ENCODE peak calls at places on chromosomes 13 and 19, in ten cellular contexts. B is stomach, L is lung, K is right lobe of liver, C is GM23338, J is pancreas, S is OCI-LY7, O is heart left ventricle, Z is prostate gland, P is heart right ventricle. F is an unnamed sample. For H3K4me1, the result is how much of the 10 kb centered on the place peaks cover.

GRCh38 chr13:30153871-30154426 is 153.4 kb downstream of the KATNAL1 start:
- DNase-seq in B (no peak), L (no peak), K (no peak), C (peak), J (no peak), S (no peak), O (no peak), Z (no peak), P (no peak), F (no peak)

GRCh38 chr19:10112037-10112751 is 701 bp downstream of the P2RY11 start:
- DNase-seq in B (no peak), L (no peak), K (no peak), C (no peak), J (no peak), S (no peak), O (no peak), Z (no peak), P (no peak), F (peak)

GRCh38 chr19:32819415-32820400 is 49.9 kb downstream of the SLC7A9 start:
- DNase-seq in B (no peak), L (no peak), K (no peak), C (no peak), J (no peak), S (no peak), O (no peak), Z (no peak), P (no peak), F (peak)

GRCh38 chr19:11324079-11324661 is 15.3 kb downstream of the RAB3D start:
- DNase-seq in B (peak), L (peak), K (peak), C (no peak), J (peak), S (peak), O (peak), Z (peak), P (peak), F (peak)

GRCh38 chr13:80979035-80979641 is 638.2 kb upstream of the SPRY2 start:
- DNase-seq in B (peak), L (peak), K (no peak), C (peak), J (peak), S (peak), O (peak), Z (no peak), P (no peak), F (peak)

GRCh38 chr19:13130886-13131490 is 12.9 kb downstream of the NACC1 start:
- DNase-seq in B (no peak), L (no peak), K (no peak), C (no peak), J (no peak), S (no peak), O (no peak), Z (no peak), P (no peak), F (no peak)

GRCh38 chr13:106794131-106794530 is 226.2 kb upstream of the ARGLU1 start:
- DNase-seq in B (no peak), L (no peak), K (no peak), C (no peak), J (no peak), S (no peak), O (no peak), Z (no peak), P (no peak), F (no peak)

GRCh38 chr19:50906217-50906616 is 5.0 kb downstream of the KLK4 start:
- DNase-seq in B (peak), L (no peak), K (no peak), C (peak), J (no peak), S (peak), O (no peak), Z (peak), P (no peak), F (peak)

GRCh38 chr13:29801102-29801501 is 49.3 kb downstream of the UBL3 start:
- DNase-seq in B (no peak), L (no peak), K (no peak), C (no peak), J (no peak), S (no peak), O (no peak), Z (no peak), P (no peak), F (no peak)

GRCh38 chr19:48760514-48761221 is 5.3 kb downstream of the FGF21 start:
- DNase-seq in B (no peak), L (no peak), K (no peak), C (no peak), J (no peak), S (no peak), O (no peak), Z (no peak), P (no peak), F (no peak)

GRCh38 chr19:14150041-14150769 is 13.8 kb upstream of the ASF1B start:
- DNase-seq in B (no peak), L (no peak), K (no peak), C (peak), J (no peak), S (no peak), O (no peak), Z (no peak), P (no peak), F (no peak)

GRCh38 chr19:56142087-56142787 is 1.1 kb downstream of the ZNF444 start:
- DNase-seq in B (peak), L (peak), K (peak), C (no peak), J (peak), S (no peak), O (no peak), Z (peak), P (no peak), F (no peak)

GRCh38 chr13:36420437-36420891 is 11.8 kb upstream of the CCNA1 start:
- DNase-seq in B (peak), L (peak), K (peak), C (peak), J (peak), S (peak), O (peak), Z (peak), P (peak), F (peak)

GRCh38 chr13:24683833-24684599 is 3.8 kb downstream of the ATP12A start:
- DNase-seq in B (peak), L (peak), K (peak), C (peak), J (peak), S (peak), O (peak), Z (peak), P (peak), F (peak)

GRCh38 chr13:43441464-43441863 is 345.3 kb downstream of the ENOX1 start:
- DNase-seq in B (no peak), L (no peak), K (no peak), C (peak), J (no peak), S (no peak), O (no peak), Z (no peak), P (no peak), F (no peak)

GRCh38 chr13:108346376-108346775 is 76.9 kb downstream of the TNFSF13B start:
- DNase-seq in B (no peak), L (no peak), K (no peak), C (peak), J (no peak), S (no peak), O (no peak), Z (no peak), P (no peak), F (no peak)

DNA sequence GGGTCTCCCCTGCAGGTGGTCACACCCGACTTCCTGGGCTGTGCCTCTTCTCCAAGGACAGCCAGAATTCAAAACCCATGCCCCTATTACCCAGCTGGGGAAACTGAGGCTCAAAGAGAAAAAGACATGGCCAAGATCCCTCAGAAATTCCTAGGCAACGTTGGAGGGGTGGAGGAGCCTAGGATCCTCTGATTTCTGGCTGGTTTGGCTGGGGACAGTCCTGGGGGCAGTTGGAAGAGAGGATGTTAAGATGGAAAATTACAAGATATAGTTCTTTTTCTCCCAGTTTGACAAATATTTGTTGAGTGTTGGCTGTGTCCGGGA is 2.4 kb downstream of the VASP start:
- DNase-seq in B (no peak), L (no peak), K (no peak), C (no peak), J (no peak), S (no peak), O (no peak), Z (no peak), P (no peak), F (no peak)
- H3K4me1 ChIP-seq in B (half or more), L (under half), K (under half), C (under half), J (under half), S (under half), O (under half), Z (under half), P (half or more), F (half or more)

GRCh38 chr19:2540646-2541454 is 64.9 kb downstream of the GADD45B start:
- DNase-seq in B (peak), L (peak), K (peak), C (peak), J (peak), S (no peak), O (peak), Z (peak), P (peak), F (no peak)
- H3K4me1 ChIP-seq in B (half or more), L (under half), K (under half), C (under half), J (under half), S (under half), O (under half), Z (under half), P (half or more), F (under half)

DNA sequence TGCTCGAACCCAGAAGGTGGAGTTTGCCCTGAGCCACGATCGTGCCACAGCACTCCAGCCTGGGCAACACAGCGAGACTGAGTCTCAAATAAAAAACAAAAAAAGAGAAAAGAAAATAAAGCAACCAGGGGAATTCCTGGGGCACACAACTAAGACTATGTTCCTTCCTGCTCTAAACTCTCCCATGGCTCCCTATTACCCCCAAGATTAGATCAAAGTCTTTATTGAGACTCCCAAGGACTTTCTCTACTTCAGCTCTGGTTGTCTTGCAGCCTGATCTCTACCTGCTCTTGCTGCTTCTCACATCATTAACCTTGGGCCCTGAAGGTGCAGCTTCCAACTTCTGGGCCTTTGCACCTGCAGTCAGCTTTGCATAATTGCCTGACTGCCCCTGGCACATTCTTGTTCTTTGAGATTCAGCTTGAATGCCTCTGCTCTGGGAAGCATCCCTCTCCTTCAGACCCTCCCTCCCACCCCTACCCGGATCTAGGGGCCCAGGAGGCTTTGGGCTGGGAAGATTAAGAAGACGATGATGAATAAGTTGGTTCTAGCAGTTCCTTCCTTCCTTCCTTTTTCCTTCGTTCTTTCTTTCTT is 16.8 kb upstream of the CERS4 start:
- DNase-seq in B (no peak), L (no peak), K (no peak), C (peak), J (no peak), S (peak), O (no peak), Z (no peak), P (no peak), F (peak)
- H3K4me1 ChIP-seq in B (under half), L (under half), K (under half), C (under half), J (under half), S (half or more), O (under half), Z (under half), P (under half), F (half or more)

GRCh38 chr19:2557093-2557440 is 81.1 kb downstream of the GADD45B start:
- DNase-seq in B (no peak), L (no peak), K (no peak), C (no peak), J (no peak), S (no peak), O (no peak), Z (no peak), P (no peak), F (no peak)
- H3K4me1 ChIP-seq in B (under half), L (under half), K (under half), C (under half), J (under half), S (under half), O (under half), Z (under half), P (under half), F (under half)

DNA sequence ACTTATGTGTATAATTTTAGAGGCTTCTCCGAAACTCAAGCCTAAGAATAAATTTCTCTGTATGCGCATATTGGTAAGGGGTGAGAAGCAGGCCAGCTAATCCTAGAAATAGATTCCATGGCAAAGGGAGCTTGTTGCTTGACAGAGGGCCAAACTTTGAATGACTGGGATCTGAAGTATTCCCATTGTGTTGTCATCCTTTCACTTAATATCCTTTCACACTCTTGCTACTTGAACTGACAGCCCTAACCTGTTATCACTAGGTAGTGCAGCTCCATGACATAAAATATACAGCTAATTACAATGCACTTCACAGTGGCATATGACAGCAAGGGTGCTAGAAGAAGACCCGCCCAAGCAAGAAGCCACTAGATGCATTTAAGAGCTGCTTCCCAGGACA is 309.8 kb downstream of the OXGR1 start:
- DNase-seq in B (no peak), L (no peak), K (no peak), C (no peak), J (no peak), S (no peak), O (no peak), Z (no peak), P (no peak), F (no peak)
- H3K4me1 ChIP-seq in B (under half), L (under half), K (under half), C (under half), J (under half), S (under half), O (under half), Z (under half), P (under half), F (under half)

GRCh38 chr19:6588508-6589345 is 2.2 kb downstream of the CD70 start:
- DNase-seq in B (no peak), L (no peak), K (no peak), C (peak), J (no peak), S (peak), O (no peak), Z (no peak), P (no peak), F (peak)

GRCh38 chr19:6589711-6590457 is 1.1 kb downstream of the CD70 start:
- DNase-seq in B (no peak), L (no peak), K (no peak), C (peak), J (no peak), S (no peak), O (no peak), Z (no peak), P (no peak), F (peak)

GRCh38 chr19:6586726-6587092 is 4.2 kb downstream of the CD70 start:
- DNase-seq in B (no peak), L (no peak), K (no peak), C (no peak), J (no peak), S (no peak), O (no peak), Z (no peak), P (no peak), F (no peak)

GRCh38 chr19:6587093-6587820 is 3.7 kb downstream of the CD70 start:
- DNase-seq in B (no peak), L (no peak), K (no peak), C (peak), J (no peak), S (peak), O (no peak), Z (no peak), P (no peak), F (peak)

DNA sequence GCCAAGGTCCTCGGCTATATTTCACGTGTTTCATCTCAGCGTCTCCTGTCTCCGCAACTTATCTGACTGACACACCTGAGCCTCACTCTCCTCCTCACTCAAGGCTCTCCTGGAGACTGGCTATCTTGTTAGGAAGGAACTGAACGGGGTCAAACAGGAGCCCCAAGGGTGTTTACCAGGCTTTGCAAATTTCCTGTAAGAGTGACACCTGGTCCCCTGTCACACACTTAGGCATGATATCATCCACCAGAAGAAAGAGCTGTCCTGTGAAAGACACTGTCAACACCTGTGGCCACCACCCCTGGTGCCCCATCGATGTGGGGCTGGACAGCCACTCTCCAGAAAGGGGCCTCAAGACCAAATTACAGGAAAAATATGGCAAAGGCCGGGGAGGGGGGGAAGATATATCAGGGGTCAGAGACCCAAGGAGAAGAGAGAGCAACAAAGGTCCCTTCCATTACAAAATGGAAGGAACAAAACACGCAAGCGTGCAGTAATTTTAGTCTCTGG is 2.9 kb downstream of the CD70 start:
- DNase-seq in B (no peak), L (no peak), K (no peak), C (peak), J (no peak), S (peak), O (no peak), Z (no peak), P (no peak), F (peak)
- H3K4me1 ChIP-seq in B (under half), L (under half), K (under half), C (under half), J (under half), S (under half), O (under half), Z (under half), P (under half), F (half or more)

GRCh38 chr13:51311271-51311670 is 28.2 kb upstream of the SERPINE3 start:
- DNase-seq in B (no peak), L (no peak), K (no peak), C (no peak), J (no peak), S (no peak), O (no peak), Z (no peak), P (no peak), F (no peak)
- H3K4me1 ChIP-seq in B (under half), L (under half), K (under half), C (under half), J (under half), S (under half), O (under half), Z (under half), P (under half), F (under half)

GRCh38 chr13:46577656-46578589 is 25.0 kb downstream of the LRCH1 start:
- DNase-seq in B (no peak), L (no peak), K (no peak), C (no peak), J (no peak), S (no peak), O (no peak), Z (no peak), P (no peak), F (no peak)
- H3K4me1 ChIP-seq in B (half or more), L (under half), K (under half), C (under half), J (under half), S (half or more), O (under half), Z (under half), P (half or more), F (under half)

DNA sequence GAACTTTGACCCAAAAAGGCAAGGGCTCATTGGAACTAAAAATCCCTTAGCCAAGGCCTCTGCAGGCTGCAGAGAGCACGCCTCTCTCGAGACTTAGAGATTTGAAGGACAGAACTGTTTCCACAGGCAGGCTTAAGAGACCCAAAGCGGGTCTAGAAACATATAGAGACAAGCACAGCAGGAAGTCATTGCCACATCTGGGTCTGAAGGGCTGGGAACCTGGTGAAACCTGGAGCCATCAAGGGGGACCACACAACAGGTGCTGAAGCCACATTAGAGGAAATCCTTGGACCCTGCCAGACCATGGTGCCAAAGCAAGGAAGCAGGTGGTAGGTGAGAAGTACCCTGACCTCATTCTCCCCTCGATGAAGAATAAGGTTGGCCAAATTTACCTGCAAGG is 33.8 kb upstream of the LRCH1 start:
- DNase-seq in B (no peak), L (no peak), K (no peak), C (no peak), J (no peak), S (no peak), O (no peak), Z (no peak), P (no peak), F (no peak)
- H3K4me1 ChIP-seq in B (under half), L (under half), K (under half), C (under half), J (under half), S (under half), O (under half), Z (under half), P (under half), F (under half)

GRCh38 chr19:798415-799075 is 1.3 kb downstream of the PTBP1 start:
- DNase-seq in B (no peak), L (no peak), K (peak), C (no peak), J (peak), S (peak), O (no peak), Z (no peak), P (no peak), F (no peak)
- H3K4me1 ChIP-seq in B (half or more), L (under half), K (under half), C (under half), J (under half), S (under half), O (half or more), Z (under half), P (half or more), F (under half)